ENCODE peak calls at places on chromosomes 16 and 17, in six cellular contexts. C, V, S, W, Q and M are unnamed samples.
A peak's percentile ranks its signal among the peaks of the same experiment; 100 is the strongest.

GRCh38 chr16:87227651-87228015 is 89.6 kb downstream of the C16orf95 start:
- DNase-seq in C (no peak), V (no peak), S (peak; percentile 31), W (no peak), Q (no peak), M (no peak)

GRCh38 chr17:17008998-17009397 is 33.3 kb upstream of the MPRIP start:
- DNase-seq in C (no peak), V (no peak), S (no peak), W (no peak), Q (no peak), M (no peak)

GRCh38 chr16:12690024-12690423 is 113.7 kb downstream of the CPPED1 start:
- DNase-seq in C (no peak), V (no peak), S (no peak), W (no peak), Q (no peak), M (no peak)

GRCh38 chr16:57485091-57485915 is 990 bp downstream of the DOK4 start:
- DNase-seq in C (no peak), V (no peak), S (no peak), W (no peak), Q (peak; percentile 74), M (peak; percentile 67)

GRCh38 chr17:71527311-71527710 is 593.5 kb upstream of the SOX9 start:
- DNase-seq in C (no peak), V (no peak), S (no peak), W (peak; percentile 24), Q (no peak), M (no peak)

GRCh38 chr16:6170022-6170421 is 1072.4 kb upstream of the EEF2KMT start:
- DNase-seq in C (no peak), V (no peak), S (no peak), W (no peak), Q (no peak), M (no peak)

GRCh38 chr16:13138528-13138927 is 237.1 kb downstream of the SHISA9 start:
- DNase-seq in C (no peak), V (no peak), S (no peak), W (no peak), Q (no peak), M (no peak)

GRCh38 chr16:15899538-15900100 is 11.2 kb upstream of the CEP20 start:
- DNase-seq in C (no peak), V (peak; percentile 64), S (no peak), W (peak; percentile 89), Q (no peak), M (no peak)

GRCh38 chr17:17191346-17191792 is 14.8 kb downstream of the PLD6 start:
- DNase-seq in C (no peak), V (no peak), S (peak; percentile 49), W (peak; percentile 88), Q (no peak), M (no peak)

GRCh38 chr17:29929544-29930398 is at the start of gene SSH2:
- DNase-seq in C (peak; percentile 47), V (peak; percentile 79), S (peak; percentile 89), W (peak; percentile 73), Q (peak; percentile 97), M (peak; percentile 98)

GRCh38 chr17:82217530-82218204 is 5.0 kb upstream of the CCDC57 start:
- DNase-seq in C (no peak), V (no peak), S (no peak), W (peak; percentile 90), Q (peak; percentile 95), M (peak; percentile 90)

GRCh38 chr16:70391881-70392481 is 45.3 kb downstream of the DDX19A start:
- DNase-seq in C (no peak), V (no peak), S (no peak), W (peak; percentile 70), Q (no peak), M (no peak)

GRCh38 chr16:19882186-19882585 is 2.5 kb downstream of the GPRC5B start:
- DNase-seq in C (no peak), V (no peak), S (no peak), W (no peak), Q (no peak), M (no peak)

GRCh38 chr17:50130778-50131317 is 888 bp upstream of the SAMD14 start:
- DNase-seq in C (no peak), V (no peak), S (no peak), W (no peak), Q (no peak), M (no peak)

GRCh38 chr16:8798174-8798527 is 512 bp downstream of the PMM2 start:
- DNase-seq in C (no peak), V (no peak), S (no peak), W (peak; percentile 36), Q (no peak), M (no peak)

GRCh38 chr16:71426069-71426879 is 15.6 kb downstream of the TLE7 start:
- DNase-seq in C (no peak), V (peak; percentile 13), S (no peak), W (peak; percentile 90), Q (peak; percentile 61), M (no peak)

GRCh38 chr17:80423536-80424225 is 8.7 kb downstream of the ENDOV start:
- DNase-seq in C (no peak), V (no peak), S (no peak), W (no peak), Q (no peak), M (no peak)

GRCh38 chr16:83901101-83901500 is 2.2 kb downstream of the MLYCD start:
- DNase-seq in C (no peak), V (no peak), S (no peak), W (no peak), Q (no peak), M (no peak)

GRCh38 chr16:83900611-83901010 is 1.7 kb downstream of the MLYCD start:
- DNase-seq in C (no peak), V (no peak), S (no peak), W (no peak), Q (no peak), M (no peak)

GRCh38 chr16:83899978-83900377 is 1.1 kb downstream of the MLYCD start:
- DNase-seq in C (no peak), V (no peak), S (no peak), W (no peak), Q (no peak), M (no peak)

GRCh38 chr16:83899272-83899897 is 470 bp downstream of the MLYCD start:
- DNase-seq in C (no peak), V (no peak), S (peak; percentile 51), W (peak; percentile 66), Q (peak; percentile 90), M (peak; percentile 91)

GRCh38 chr16:83898463-83899271 is at the start of gene MLYCD:
- DNase-seq in C (no peak), V (peak; percentile 71), S (peak; percentile 89), W (peak; percentile 58), Q (peak; percentile 95), M (peak; percentile 94)
- TF ChIP-seq POLR2A in C (no peak), V (no peak), S (peak; percentile 51), W (peak; percentile 59), Q (peak; percentile 26), M (no peak)

GRCh38 chr16:79573071-79573470 is 27.5 kb downstream of the MAF start:
- DNase-seq in C (no peak), V (no peak), S (no peak), W (no peak), Q (no peak), M (no peak)

GRCh38 chr16:79571753-79572544 is 28.6 kb downstream of the MAF start:
- DNase-seq in C (no peak), V (no peak), S (no peak), W (no peak), Q (no peak), M (no peak)

GRCh38 chr16:79573881-79574280 is 26.7 kb downstream of the MAF start:
- DNase-seq in C (no peak), V (no peak), S (no peak), W (no peak), Q (no peak), M (no peak)

DNA sequence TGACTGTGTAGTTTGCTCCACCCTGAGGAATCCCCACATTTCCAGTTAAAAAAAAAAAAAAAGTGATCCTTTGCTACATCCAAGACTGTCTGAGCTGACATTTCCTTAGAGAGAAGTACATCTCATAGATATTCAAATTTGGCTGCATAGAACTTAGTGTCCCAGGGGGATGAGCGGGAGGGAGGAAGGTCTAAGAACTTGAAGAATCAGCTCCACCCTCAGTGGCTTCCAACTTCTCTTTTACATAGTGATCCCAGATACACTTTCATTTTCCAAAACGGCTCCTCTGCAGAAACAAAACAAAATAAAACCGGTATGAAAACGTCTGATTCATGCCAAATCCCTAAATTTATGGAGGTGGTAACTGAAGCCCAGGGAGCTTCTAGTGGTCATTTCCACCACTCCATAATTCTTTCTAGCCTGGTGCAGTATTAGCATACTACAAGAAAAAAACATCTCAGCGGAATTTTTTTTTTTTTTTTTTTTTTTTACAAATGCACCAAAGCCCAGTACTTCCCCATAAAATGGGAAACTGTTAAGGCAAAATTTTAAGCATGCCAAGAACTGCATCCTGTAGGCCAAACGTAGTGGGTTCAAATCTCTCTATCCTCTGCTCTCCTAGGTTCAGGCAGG is 29.4 kb downstream of the MAF start:
- DNase-seq in C (no peak), V (no peak), S (peak; percentile 32), W (no peak), Q (no peak), M (no peak)
- H3K27me3 ChIP-seq in C (no peaks in the 10 kb centered on the region), V (no peaks in the 10 kb centered on the region), S (peaks cover 3% of the 10 kb centered on the region), W (no peaks in the 10 kb centered on the region), Q (no peaks in the 10 kb centered on the region), M (no peaks in the 10 kb centered on the region)

DNA sequence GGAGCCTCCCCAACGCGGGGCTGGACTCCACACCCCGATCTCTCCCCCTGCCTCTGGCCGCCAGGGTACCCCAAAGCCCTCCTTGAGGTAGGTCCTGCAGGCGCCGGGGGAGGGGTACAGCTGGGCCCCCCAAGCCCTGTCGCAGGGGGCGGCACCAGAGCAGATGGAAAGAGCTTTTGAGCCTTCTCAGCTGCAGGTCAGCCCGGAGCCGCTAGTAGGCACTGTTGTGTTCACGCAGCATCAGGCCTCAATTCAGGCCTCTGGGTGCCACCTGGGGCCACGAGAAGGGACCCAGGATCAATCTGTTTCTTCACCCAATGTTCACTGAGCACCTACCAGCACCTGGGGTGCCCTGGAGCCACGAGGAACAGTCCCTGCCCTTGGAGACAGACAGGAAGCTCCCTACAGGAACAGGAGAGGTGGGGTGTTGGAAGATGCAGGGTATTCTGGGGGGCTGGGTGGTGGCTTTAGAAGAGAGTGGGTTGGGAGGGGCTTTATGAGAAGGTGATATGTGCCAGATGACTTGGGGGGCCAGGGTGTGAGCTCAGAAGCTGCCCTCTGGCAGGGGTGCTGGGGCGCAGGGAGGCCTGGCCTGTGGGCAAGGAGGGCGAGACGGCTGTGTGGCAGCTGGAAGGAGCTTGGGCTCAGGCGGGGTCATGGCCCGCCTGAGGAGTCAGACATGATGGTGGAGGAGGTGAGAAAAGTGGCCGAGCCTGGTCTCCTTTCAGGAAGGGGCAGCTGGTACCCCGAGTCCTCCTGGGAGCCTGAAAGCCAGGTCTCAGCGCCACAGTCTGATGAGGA is 122.0 kb upstream of the GSE1 start:
- DNase-seq in C (no peak), V (no peak), S (no peak), W (no peak), Q (no peak), M (peak; percentile 37)
- TF ChIP-seq CTCF in C (peak; percentile 23), V (no peak), S (peak; percentile 10), W (peak; percentile 37), Q (peak; percentile 60), M (peak; percentile 58)

GRCh38 chr16:89646270-89646669 is 11.2 kb downstream of the CHMP1A start:
- DNase-seq in C (no peak), V (no peak), S (no peak), W (no peak), Q (no peak), M (no peak)

GRCh38 chr16:89645122-89645521 is 12.4 kb downstream of the CHMP1A start:
- DNase-seq in C (no peak), V (no peak), S (no peak), W (no peak), Q (no peak), M (no peak)

GRCh38 chr16:89641719-89642187 is 15.8 kb downstream of the CHMP1A start:
- DNase-seq in C (no peak), V (no peak), S (no peak), W (no peak), Q (no peak), M (no peak)

GRCh38 chr16:89642574-89642973 is 14.9 kb downstream of the CHMP1A start:
- DNase-seq in C (no peak), V (no peak), S (no peak), W (no peak), Q (no peak), M (no peak)

GRCh38 chr16:89643769-89644300 is 13.7 kb downstream of the CHMP1A start:
- DNase-seq in C (no peak), V (no peak), S (no peak), W (no peak), Q (no peak), M (no peak)
- TF ChIP-seq POLR2A in C (no peak), V (no peak), S (no peak), W (no peak), Q (no peak), M (no peak)